ENCODE peak calls at places on chromosomes 7 and 10, in six cellular contexts. B is GM23248; J is CD8-positive, alpha-beta memory T cell; W is AG04450; Z is H9; A is ovary. E is an unnamed sample.

GRCh38 chr7:115888981-115889668 is 141.4 kb downstream of the TFEC start:
- DNase-seq in W (no peak), B (no peak), J (no peak), Z (no peak), A (no peak), E (no peak)

GRCh38 chr7:125370502-125370901 is 440.9 kb upstream of the POT1 start:
- DNase-seq in W (no peak), B (no peak), J (no peak), A (no peak), Z (no peak), E (no peak)

GRCh38 chr7:2138146-2138765 is 94.5 kb downstream of the MAD1L1 start:
- DNase-seq in Z (no peak), A (no peak), J (peak; percentile 75), W (no peak), B (no peak), E (no peak)

GRCh38 chr7:18241543-18242231 is 214.0 kb upstream of the PRPS1L1 start:
- DNase-seq in W (no peak), J (no peak), A (no peak), B (no peak), Z (peak; percentile 30), E (no peak)

GRCh38 chr10:23891301-23891700 is 317.6 kb upstream of the KIAA1217 start:
- DNase-seq in A (no peak), Z (no peak), B (no peak), J (no peak), W (no peak), E (no peak)

GRCh38 chr10:49398000-49398861 is 2.3 kb upstream of the DRGX start:
- DNase-seq in A (no peak), B (peak; percentile 64), J (no peak), W (no peak), Z (peak; percentile 76), E (no peak)

GRCh38 chr7:30206466-30206865 is 71.7 kb downstream of the MTURN start:
- DNase-seq in W (no peak), Z (no peak), J (no peak), B (peak; percentile 87), A (no peak), E (no peak)

GRCh38 chr7:149784251-149784608 is 10.8 kb upstream of the ZNF467 start:
- DNase-seq in Z (no peak), B (no peak), A (no peak), W (no peak), J (no peak), E (no peak)

GRCh38 chr10:28663576-28664368 is 13.5 kb upstream of the BAMBI start:
- DNase-seq in J (peak; percentile 57), Z (peak; percentile 77), B (peak; percentile 91), A (peak; percentile 90), W (peak; percentile 73), E (peak; percentile 21)

GRCh38 chr10:103692421-103693069 is 162.8 kb downstream of the SH3PXD2A start:
- DNase-seq in W (no peak), B (no peak), A (no peak), J (no peak), Z (peak; percentile 47), E (peak; percentile 30)

GRCh38 chr10:4061441-4061951 is 276.5 kb upstream of the KLF6 start:
- DNase-seq in Z (no peak), J (no peak), B (peak; percentile 48), W (no peak), A (no peak), E (no peak)

GRCh38 chr10:97185326-97186058 is at the start of gene SLIT1:
- DNase-seq in B (no peak), J (no peak), A (no peak), W (no peak), Z (peak; percentile 53), E (no peak)

GRCh38 chr7:79293655-79294142 is 159.8 kb downstream of the MAGI2 start:
- DNase-seq in W (no peak), B (no peak), J (no peak), Z (no peak), A (no peak), E (no peak)

GRCh38 chr7:15555385-15555859 is 6.4 kb downstream of the AGMO start:
- DNase-seq in B (peak; percentile 47), A (no peak), Z (no peak), W (no peak), J (no peak), E (no peak)

GRCh38 chr7:12895296-12895695 is 207.9 kb downstream of the ARL4A start:
- DNase-seq in Z (no peak), W (no peak), J (no peak), B (peak; percentile 31), A (no peak), E (no peak)

GRCh38 chr10:125911990-125912389 is 15.6 kb downstream of the FANK1 start:
- DNase-seq in W (no peak), J (no peak), B (no peak), A (no peak), Z (no peak), E (no peak)

GRCh38 chr7:112411186-112411795 is 39.0 kb upstream of the IFRD1 start:
- DNase-seq in J (no peak), A (peak; percentile 39), Z (no peak), W (no peak), B (peak; percentile 77), E (no peak)

GRCh38 chr7:538764-539685 is 19.4 kb upstream of the PDGFA start:
- DNase-seq in B (no peak), J (no peak), W (no peak), Z (no peak), A (no peak), E (no peak)

GRCh38 chr7:27906385-27907091 is 166.6 kb downstream of the TAX1BP1 start:
- DNase-seq in Z (no peak), W (no peak), A (no peak), B (no peak), J (no peak), E (no peak)

GRCh38 chr7:66804001-66804400 is 63.5 kb downstream of the RABGEF1 start:
- DNase-seq in A (no peak), Z (peak; percentile 1), W (no peak), J (no peak), B (peak; percentile 18), E (no peak)

GRCh38 chr7:139776486-139777303 is 1.1 kb downstream of the HIPK2 start:
- DNase-seq in W (no peak), A (peak; percentile 28), B (peak; percentile 76), J (peak; percentile 48), Z (no peak), E (peak; percentile 16)

GRCh38 chr10:50358411-50358810 is 107.1 kb upstream of the ASAH2 start:
- DNase-seq in W (no peak), Z (no peak), B (no peak), J (no peak), A (no peak), E (no peak)

GRCh38 chr7:127478040-127478386 is 85.5 kb upstream of the ZNF800 start:
- DNase-seq in B (no peak), A (no peak), Z (no peak), W (no peak), J (peak; percentile 34), E (no peak)

DNA sequence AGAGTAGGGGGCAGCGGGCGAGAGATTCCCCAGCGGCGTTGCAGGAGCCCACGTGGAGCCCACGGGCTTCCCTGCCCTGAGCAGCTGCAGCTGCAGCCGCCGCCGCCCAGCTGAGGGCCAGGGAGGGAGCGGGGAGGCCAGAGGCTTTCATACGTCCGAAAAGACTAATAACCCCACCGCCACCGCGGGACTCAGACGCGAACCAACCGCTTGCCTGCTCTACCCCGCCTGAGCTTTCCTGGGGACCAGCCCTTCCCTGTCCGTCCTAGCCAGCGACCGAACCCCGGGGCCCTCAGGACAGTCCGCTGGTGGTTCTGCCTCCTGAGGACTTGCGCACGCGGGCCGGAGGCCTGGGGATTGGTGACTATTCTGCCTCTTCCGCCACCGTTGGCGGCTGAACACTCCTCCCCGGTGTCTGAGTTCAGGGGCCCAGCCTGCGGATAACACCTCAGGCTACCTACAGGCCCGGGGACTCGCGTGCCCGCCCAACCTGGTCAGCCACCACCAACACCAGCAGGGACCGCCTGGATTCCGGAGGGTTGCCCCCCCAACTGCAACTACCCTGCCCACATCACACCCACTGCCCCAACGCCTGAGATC is 18.4 kb downstream of the IFT22 start:
- DNase-seq in A (no peak), W (no peak), Z (peak; percentile 54), J (no peak), B (peak; percentile 19), E (no peak)
- H3K9me3 ChIP-seq in A (peaks cover 46% of the 10 kb centered on the region), W (peaks cover 45% of the 10 kb centered on the region), Z (no peaks in the 10 kb centered on the region), J (peaks cover 9% of the 10 kb centered on the region), B (no peaks in the 10 kb centered on the region), E (peaks cover 5% of the 10 kb centered on the region)

DNA sequence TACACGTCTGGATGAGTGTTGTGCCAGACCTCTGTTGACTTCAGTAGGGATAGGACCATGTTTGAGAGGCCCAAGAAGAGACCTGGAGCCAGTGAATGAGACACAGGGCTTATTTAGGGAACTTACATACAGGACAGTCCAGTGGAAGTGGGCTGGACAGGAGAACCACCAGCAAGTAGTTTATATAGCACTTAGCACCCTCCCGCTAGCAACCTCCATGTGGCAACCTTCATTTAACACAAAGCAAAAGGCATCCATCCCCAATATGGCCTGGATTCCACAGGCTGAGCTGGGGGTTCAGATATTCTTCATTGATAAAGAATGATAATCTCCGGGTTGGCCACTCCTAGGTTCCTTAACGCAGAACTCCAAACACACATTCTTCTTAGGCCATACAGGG is 93.7 kb downstream of the TRIM24 start:
- DNase-seq in W (no peak), A (no peak), J (no peak), B (no peak), Z (no peak), E (no peak)
- H3K9me3 ChIP-seq in W (peaks cover 19% of the 10 kb centered on the region), A (peaks cover 19% of the 10 kb centered on the region), J (peaks cover 13% of the 10 kb centered on the region), B (peaks cover 5% of the 10 kb centered on the region), Z (peaks cover 34% of the 10 kb centered on the region), E (peaks cover 22% of the 10 kb centered on the region)

GRCh38 chr7:135160098-135160857 is 10.2 kb downstream of the CYREN start:
- DNase-seq in J (no peak), A (no peak), B (peak; percentile 14), Z (no peak), W (no peak), E (no peak)
- H3K9me3 ChIP-seq in J (peaks cover 16% of the 10 kb centered on the region), A (no peaks in the 10 kb centered on the region), B (no peaks in the 10 kb centered on the region), Z (no peaks in the 10 kb centered on the region), W (peaks cover 10% of the 10 kb centered on the region), E (peaks cover 7% of the 10 kb centered on the region)

DNA sequence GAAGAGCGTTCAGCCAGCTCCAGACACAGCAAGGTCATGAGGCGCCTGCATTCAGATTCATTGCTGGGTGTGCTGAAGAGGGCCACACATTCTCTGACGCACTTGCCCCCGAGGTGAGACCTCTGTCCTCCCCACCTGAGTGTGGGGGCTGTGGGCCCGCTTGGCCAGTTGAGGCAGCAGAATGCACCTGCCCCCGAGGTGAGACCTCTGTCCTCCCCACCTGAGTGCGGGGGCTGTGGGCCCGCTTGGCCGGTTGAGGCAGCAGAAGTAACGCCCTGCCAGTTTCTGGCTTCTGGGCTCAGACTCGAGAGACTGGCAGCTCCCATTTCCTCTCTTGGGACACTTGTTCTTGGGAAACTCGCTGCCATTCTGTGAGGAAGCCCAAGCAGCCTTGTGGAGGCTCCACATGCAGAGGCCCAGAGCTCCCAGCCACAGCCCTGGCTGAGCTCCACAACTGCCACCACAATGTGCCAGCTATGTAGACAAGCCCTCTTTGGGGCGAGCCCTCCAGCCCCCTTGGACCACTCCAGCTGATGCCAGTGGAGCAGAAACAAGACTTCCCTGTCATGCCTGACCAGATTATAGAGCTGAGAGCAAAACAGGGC is 434.0 kb downstream of the DNAJB6 start:
- DNase-seq in J (no peak), B (no peak), W (no peak), A (no peak), Z (no peak), E (no peak)
- H3K9me3 ChIP-seq in J (no peaks in the 10 kb centered on the region), B (no peaks in the 10 kb centered on the region), W (peaks cover 92% of the 10 kb centered on the region), A (no peaks in the 10 kb centered on the region), Z (no peaks in the 10 kb centered on the region), E (no peaks in the 10 kb centered on the region)

DNA sequence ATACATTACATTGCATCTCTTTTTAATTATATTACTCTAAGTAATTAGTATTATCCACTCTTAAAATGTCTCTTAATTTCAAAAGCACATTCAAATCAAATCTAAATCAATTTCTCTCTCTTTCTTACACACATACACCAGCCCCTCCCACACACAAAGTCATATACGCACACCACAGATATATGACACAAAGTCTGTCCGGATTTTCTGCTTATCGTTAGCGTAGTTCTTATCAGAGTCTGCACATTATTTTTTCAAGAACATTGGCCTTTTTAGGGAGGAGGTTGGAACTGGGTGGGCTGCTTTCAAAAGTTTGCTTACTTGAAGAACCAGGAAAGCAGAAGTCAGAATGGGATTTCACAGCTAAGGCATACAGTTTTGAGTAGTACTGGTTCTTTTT is 387.6 kb upstream of the CHRM2 start:
- DNase-seq in J (no peak), B (no peak), A (no peak), Z (no peak), W (no peak), E (no peak)
- H3K9me3 ChIP-seq in J (peaks cover 5% of the 10 kb centered on the region), B (no peaks in the 10 kb centered on the region), A (no peaks in the 10 kb centered on the region), Z (no peaks in the 10 kb centered on the region), W (no peaks in the 10 kb centered on the region), E (no peaks in the 10 kb centered on the region)

E was measured in T-helper 17 cell.